ENCODE peak calls at places on chromosomes 6 and 20, in four cellular contexts. B is fibroblast of mammary gland, U is left ventricle myocardium inferior, Q is B cell. F is an unnamed sample.

GRCh38 chr6:156949376-156949775 is 172.2 kb downstream of the ARID1B start:
- DNase-seq in B (peak), U (no peak), Q (no peak), F (no peak)

GRCh38 chr6:53917464-53917842 is 122.6 kb downstream of the LRRC1 start:
- DNase-seq in B (no peak), U (no peak), Q (no peak), F (no peak)

GRCh38 chr20:46341374-46342044 is 33.2 kb upstream of the CDH22 start:
- DNase-seq in B (no peak), U (no peak), Q (no peak), F (no peak)

GRCh38 chr20:44467289-44467883 is 8.3 kb upstream of the TTPAL start:
- DNase-seq in B (peak), U (peak), Q (no peak), F (no peak)

GRCh38 chr20:50226093-50226974 is 35.7 kb downstream of the CEBPB start:
- DNase-seq in B (peak), U (no peak), Q (no peak), F (no peak)

GRCh38 chr20:2780948-2781347 is 19.5 kb downstream of the CPXM1 start:
- DNase-seq in B (no peak), U (no peak), Q (no peak), F (no peak)

GRCh38 chr20:19539191-19539590 is 218.9 kb upstream of the RIN2 start:
- DNase-seq in B (no peak), U (no peak), Q (no peak), F (no peak)

GRCh38 chr6:23280445-23280844 is 711.1 kb downstream of the HDGFL1 start:
- DNase-seq in B (peak), U (no peak), Q (no peak), F (no peak)

GRCh38 chr6:126481319-126481718 is 141.4 kb downstream of the CENPW start:
- DNase-seq in B (no peak), U (no peak), Q (no peak), F (no peak)

GRCh38 chr20:10131612-10132345 is 86.9 kb upstream of the SNAP25 start:
- DNase-seq in B (peak), U (peak), Q (no peak), F (no peak)

GRCh38 chr6:27565839-27566779 is 93.2 kb upstream of the ZNF184 start:
- DNase-seq in B (no peak), U (no peak), Q (no peak), F (no peak)

GRCh38 chr6:78830810-78831209 is 36.5 kb upstream of the IRAK1BP1 start:
- DNase-seq in B (no peak), U (no peak), Q (no peak), F (no peak)

GRCh38 chr6:168908166-168908565 is 345.5 kb downstream of the THBS2 start:
- DNase-seq in B (peak), U (no peak), Q (no peak), F (no peak)

GRCh38 chr6:31901953-31902643 is at the start of gene ZBTB12:
- DNase-seq in B (peak), U (peak), Q (peak), F (peak)
- TF ChIP-seq CTCF in B (no peak), U (no peak), Q (no peak), F (no peak)

DNA sequence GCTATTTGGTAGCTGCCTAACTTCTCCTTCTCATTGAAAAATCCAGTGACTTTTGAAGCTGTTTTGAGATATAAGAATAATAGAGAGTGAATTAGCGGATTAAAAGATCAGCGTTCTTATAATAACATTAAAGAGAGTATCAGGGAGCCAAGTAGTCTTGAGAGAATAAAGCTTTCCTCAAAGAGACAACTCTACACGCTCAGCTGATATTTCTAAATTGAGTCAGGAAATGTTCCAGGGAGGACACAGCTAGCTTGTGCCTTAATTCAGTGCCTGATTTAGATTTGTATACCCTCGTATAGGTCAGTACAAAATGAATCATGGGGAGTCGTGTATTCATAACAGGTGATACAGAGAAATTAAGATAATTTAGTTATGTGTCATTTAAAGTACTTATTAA is 75.1 kb upstream of the QKI start:
- DNase-seq in B (no peak), U (no peak), Q (no peak), F (no peak)
- TF ChIP-seq CTCF in B (no peak), U (no peak), Q (no peak), F (no peak)

DNA sequence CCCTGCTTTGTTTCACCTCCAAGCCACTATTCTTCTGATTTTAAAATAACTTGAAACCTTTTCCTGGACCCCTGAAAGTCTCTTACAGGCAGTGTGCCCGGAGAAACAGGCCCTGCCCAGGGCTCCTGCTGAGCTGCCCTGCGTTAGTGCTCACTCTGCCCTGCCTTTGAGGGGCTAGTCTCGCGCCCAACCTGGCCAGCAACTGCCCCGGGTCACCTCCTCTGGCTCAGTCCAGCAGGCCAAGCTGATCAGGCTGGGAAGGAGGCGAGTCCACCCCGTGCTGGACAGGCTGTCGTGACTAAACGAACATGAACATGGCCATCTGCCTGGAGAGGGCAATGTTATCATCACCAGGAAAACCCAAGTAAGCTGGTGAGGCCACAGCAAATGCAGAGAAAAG is 245.4 kb downstream of the ANKRD60 start:
- DNase-seq in B (no peak), U (no peak), Q (no peak), F (no peak)
- TF ChIP-seq CTCF in B (no peak), U (no peak), Q (no peak), F (no peak)

DNA sequence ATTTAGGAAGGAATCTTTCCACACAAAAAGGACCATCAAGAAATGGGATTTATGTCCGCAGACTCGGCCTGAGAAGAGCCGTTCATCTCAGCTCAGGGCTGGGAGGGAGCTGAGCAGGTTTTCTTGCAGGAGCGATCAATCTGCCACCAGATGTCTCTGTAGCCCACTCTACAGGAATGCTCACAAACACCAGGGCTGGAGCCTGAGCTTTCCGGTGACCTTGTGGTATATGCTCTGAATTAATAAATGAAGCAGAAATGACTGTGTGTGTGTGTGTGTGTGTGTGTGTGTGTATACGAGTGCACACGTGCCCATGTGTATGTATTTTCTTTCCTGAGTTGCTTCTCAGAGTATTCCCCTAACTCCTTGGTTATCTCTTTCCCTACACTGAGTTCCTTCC is 12.0 kb downstream of the CD83 start:
- DNase-seq in B (peak), U (peak), Q (no peak), F (peak)
- TF ChIP-seq CTCF in B (peak), U (peak), Q (no peak), F (peak)

GRCh38 chr6:113416166-113416565 is 441.0 kb upstream of the MARCKS start:
- DNase-seq in B (peak), U (no peak), Q (no peak), F (no peak)

GRCh38 chr6:113412589-113413367 is 444.4 kb upstream of the MARCKS start:
- DNase-seq in B (peak), U (no peak), Q (no peak), F (no peak)

GRCh38 chr6:113411006-113411405 is 446.1 kb upstream of the MARCKS start:
- DNase-seq in B (no peak), U (no peak), Q (no peak), F (no peak)

GRCh38 chr6:113420290-113420689 is 436.9 kb upstream of the MARCKS start:
- DNase-seq in B (no peak), U (no peak), Q (no peak), F (no peak)

DNA sequence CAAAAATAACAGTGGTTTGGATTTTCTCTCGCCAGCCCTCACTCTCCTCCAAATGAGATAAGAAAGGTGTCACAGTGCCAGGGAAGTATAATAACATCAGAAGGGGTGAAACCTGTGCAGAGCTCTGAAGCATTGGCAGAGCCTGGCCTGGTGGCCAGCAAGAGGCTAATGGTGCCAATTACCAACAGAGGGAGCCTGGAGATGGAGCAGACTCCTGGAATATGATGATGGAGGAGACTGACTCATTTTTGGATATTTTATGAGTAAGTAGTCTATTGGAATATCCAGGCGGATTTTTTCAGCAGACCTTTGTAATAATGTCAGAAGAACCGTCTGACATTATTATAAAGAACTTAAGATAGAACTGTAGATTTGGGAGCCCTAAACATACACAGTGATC is 442.6 kb upstream of the MARCKS start:
- DNase-seq in B (peak), U (no peak), Q (no peak), F (no peak)
- TF ChIP-seq CTCF in B (peak), U (peak), Q (no peak), F (no peak)

GRCh38 chr6:31700716-31701401 is 2.3 kb downstream of the ABHD16A start:
- DNase-seq in B (no peak), U (no peak), Q (no peak), F (no peak)
- TF ChIP-seq CTCF in B (no peak), U (no peak), Q (no peak), F (no peak)

DNA sequence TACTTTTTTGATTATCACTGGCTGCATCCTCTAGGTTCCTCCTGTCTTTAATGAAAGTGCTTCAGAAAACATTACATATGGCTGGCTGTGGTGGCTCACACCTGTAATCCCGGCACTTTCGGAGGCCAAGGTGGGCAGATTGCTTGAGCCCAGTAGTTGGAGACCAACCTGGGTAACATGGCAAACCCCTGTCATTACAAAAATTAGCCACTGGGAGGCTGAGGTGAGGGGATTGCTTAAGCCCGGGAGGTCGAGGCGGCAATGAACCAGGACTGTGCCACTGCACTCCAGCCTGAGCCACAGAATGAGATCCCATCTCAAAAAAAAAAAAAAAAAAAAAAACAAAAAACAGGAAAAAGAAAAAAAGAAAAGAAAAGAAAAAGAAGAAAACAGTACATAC is 35.3 kb downstream of the BEND3 start:
- DNase-seq in B (peak), U (no peak), Q (no peak), F (no peak)
- TF ChIP-seq CTCF in B (peak), U (peak), Q (peak), F (no peak)

GRCh38 chr6:25944655-25945054 is 14.2 kb upstream of the SLC17A2 start:
- DNase-seq in B (no peak), U (no peak), Q (no peak), F (no peak)

GRCh38 chr6:25939593-25939992 is 9.1 kb upstream of the SLC17A2 start:
- DNase-seq in B (no peak), U (no peak), Q (no peak), F (no peak)

GRCh38 chr6:25943887-25944286 is 13.4 kb upstream of the SLC17A2 start:
- DNase-seq in B (no peak), U (no peak), Q (no peak), F (no peak)

GRCh38 chr6:25945175-25945574 is 14.7 kb upstream of the SLC17A2 start:
- DNase-seq in B (no peak), U (no peak), Q (no peak), F (peak)

GRCh38 chr6:25942561-25943147 is 12.2 kb upstream of the SLC17A2 start:
- DNase-seq in B (peak), U (no peak), Q (peak), F (peak)
- TF ChIP-seq CTCF in B (peak), U (peak), Q (peak), F (peak)